ENCODE peak calls at places on chromosomes 16 and 17, in five cellular contexts. F is dermis microvascular lymphatic vessel endothelial cell, B is AG09319, M is amniotic epithelial cell, P is KG1. X is an unnamed sample.

GRCh38 chr17:75508848-75509450 is 6.4 kb downstream of the CASKIN2 start:
- DNase-seq in P (no peak), M (no peak), B (no peak), F (no peak), X (no peak)

GRCh38 chr16:89237733-89238132 is 20.2 kb downstream of the ZNF778 start:
- DNase-seq in F (no peak), P (no peak), M (no peak), B (no peak), X (no peak)

GRCh38 chr17:289409-289808 is 63.2 kb downstream of the RPH3AL start:
- DNase-seq in F (no peak), M (no peak), P (no peak), B (no peak), X (no peak)

GRCh38 chr16:86797700-86798099 is 219.4 kb downstream of the FOXL1 start:
- DNase-seq in M (no peak), P (no peak), F (no peak), B (no peak), X (no peak)

GRCh38 chr17:37299257-37299985 is 76.4 kb upstream of the C17orf78 start:
- DNase-seq in B (no peak), F (peak), P (no peak), M (no peak), X (no peak)

GRCh38 chr16:6549415-6549814 is 783.2 kb upstream of the RBFOX1 start:
- DNase-seq in M (no peak), P (no peak), B (no peak), F (no peak), X (no peak)

GRCh38 chr16:89363621-89364393 is 126.6 kb downstream of the ANKRD11 start:
- DNase-seq in B (no peak), F (peak), P (no peak), M (peak), X (no peak)

GRCh38 chr16:19607610-19608280 is 52.2 kb downstream of the VPS35L start:
- DNase-seq in M (peak), B (peak), F (peak), P (no peak), X (peak)